ENCODE peak calls at places on chromosome 11, in five cellular contexts. V is ecto neural progenitor cell, M is HuH-7, E is EH, F is dorsolateral prefrontal cortex. J is an unnamed sample.

GRCh38 chr11:911031-911889 is 650 bp upstream of the CHID1 start:
- DNase-seq in V (no peak), F (no peak), E (peak), M (no peak), J (no peak)

GRCh38 chr11:36459046-36459445 is 51.0 kb downstream of the TRAF6 start:
- DNase-seq in V (no peak), E (no peak), M (no peak), F (no peak), J (no peak)

GRCh38 chr11:2825886-2826678 is 59.5 kb downstream of the CDKN1C start:
- DNase-seq in M (no peak), F (no peak), E (peak), V (no peak), J (peak)

GRCh38 chr11:2663506-2663905 is 36.3 kb downstream of the KCNQ1OT1 start:
- DNase-seq in E (no peak), F (no peak), M (no peak), V (no peak), J (no peak)

GRCh38 chr11:134572741-134573675 is 161.0 kb upstream of the B3GAT1 start:
- DNase-seq in F (no peak), V (peak), M (no peak), E (no peak), J (no peak)

GRCh38 chr11:111407652-111408051 is 28.6 kb upstream of the POU2AF1 start:
- DNase-seq in F (no peak), M (no peak), V (no peak), E (no peak), J (no peak)

GRCh38 chr11:5690216-5690615 is 626 bp downstream of the TRIM22 start:
- DNase-seq in F (no peak), E (peak), M (no peak), V (no peak), J (no peak)

GRCh38 chr11:73320786-73321325 is 12.8 kb downstream of the ARHGEF17 start:
- DNase-seq in F (no peak), E (peak), V (no peak), M (no peak), J (no peak)

GRCh38 chr11:68974421-68975194 is 6.2 kb downstream of the MRGPRD start:
- DNase-seq in E (peak), M (peak), V (peak), F (peak), J (peak)

GRCh38 chr11:27863637-27864036 is 163.4 kb upstream of the BDNF start:
- DNase-seq in E (no peak), V (no peak), M (no peak), F (no peak), J (no peak)

GRCh38 chr11:7072401-7073028 is 16.3 kb upstream of the RBMXL2 start:
- DNase-seq in F (no peak), M (no peak), E (no peak), V (no peak), J (no peak)

GRCh38 chr11:36452987-36453386 is 57.1 kb downstream of the TRAF6 start:
- DNase-seq in F (no peak), E (peak), V (no peak), M (no peak), J (no peak)

GRCh38 chr11:11660351-11660750 is 38.5 kb upstream of the GALNT18 start:
- DNase-seq in E (no peak), V (no peak), M (no peak), F (no peak), J (no peak)

GRCh38 chr11:76164081-76164480 is 42.2 kb downstream of the WNT11 start:
- DNase-seq in F (no peak), M (no peak), V (no peak), E (no peak), J (no peak)

GRCh38 chr11:119691020-119691666 is 37.9 kb downstream of the NECTIN1 start:
- DNase-seq in F (no peak), M (no peak), V (no peak), E (no peak), J (no peak)

GRCh38 chr11:70790671-70791300 is 392.5 kb downstream of the CTTN start:
- DNase-seq in F (no peak), M (peak), V (no peak), E (no peak), J (peak)

GRCh38 chr11:2763939-2764338 is 64.1 kb upstream of the KCNQ1OT1 start:
- DNase-seq in M (no peak), V (no peak), E (no peak), F (no peak), J (no peak)

GRCh38 chr11:108536783-108537182 is 38.6 kb upstream of the POGLUT3 start:
- DNase-seq in E (no peak), V (no peak), F (no peak), M (no peak), J (no peak)

GRCh38 chr11:58576792-58577440 is 1.3 kb upstream of the LPXN start:
- DNase-seq in E (peak), F (no peak), M (no peak), V (no peak), J (no peak)

GRCh38 chr11:63869171-63869591 is 30.3 kb downstream of the MARK2 start:
- DNase-seq in V (no peak), F (no peak), M (no peak), E (no peak), J (peak)

GRCh38 chr11:47189100-47189834 is 3.0 kb upstream of the PACSIN3 start:
- DNase-seq in M (peak), V (no peak), E (peak), F (no peak), J (no peak)